ENCODE peak calls at places on chromosomes 12 and 14, in ten cellular contexts. Y is A673, C is pancreas, E is lower lobe of right lung, P is IMR-90, B is fibroblast of lung, N is epithelial cell of prostate, T is neural progenitor cell, V is heart right ventricle, W is lung. L is an unnamed sample.

GRCh38 chr12:123445388-123446344 is 9.2 kb upstream of the RILPL2 start:
- DNase-seq in Y (no peak), T (no peak), E (peak), C (no peak), P (peak), V (peak), N (no peak), B (peak), W (peak), L (no peak)

GRCh38 chr12:27797301-27798025 is 17.4 kb upstream of the MANSC4 start:
- DNase-seq in B (no peak), W (no peak), N (no peak), T (no peak), V (no peak), P (no peak), C (no peak), Y (no peak), E (no peak), L (no peak)

GRCh38 chr14:46580941-46581671 is 70.5 kb downstream of the RPL10L start:
- DNase-seq in Y (peak), T (peak), B (peak), P (no peak), N (no peak), W (no peak), E (no peak), C (no peak), V (no peak), L (no peak)

GRCh38 chr12:40238221-40238902 is 13.6 kb downstream of the LRRK2 start:
- DNase-seq in P (no peak), W (no peak), E (no peak), V (no peak), C (no peak), N (no peak), Y (no peak), T (no peak), B (no peak), L (no peak)

GRCh38 chr12:131824450-131824849 is 3.7 kb upstream of the MMP17 start:
- DNase-seq in Y (no peak), V (no peak), T (no peak), B (no peak), N (no peak), E (no peak), C (no peak), P (no peak), W (no peak), L (no peak)

GRCh38 chr12:8658361-8658760 is 4.3 kb downstream of the MFAP5 start:
- DNase-seq in E (no peak), P (peak), V (no peak), N (no peak), Y (no peak), T (peak), B (peak), C (no peak), W (no peak), L (peak)

GRCh38 chr12:10025236-10025635 is 5.2 kb upstream of the CLEC9A start:
- DNase-seq in N (no peak), C (no peak), E (no peak), P (no peak), Y (no peak), T (no peak), W (no peak), B (no peak), V (no peak), L (no peak)

GRCh38 chr12:34299802-34300193 is 277.5 kb downstream of the ALG10 start:
- DNase-seq in W (no peak), B (no peak), P (no peak), C (no peak), N (no peak), Y (no peak), V (peak), E (peak), T (no peak), L (no peak)

GRCh38 chr12:102116392-102116791 is 3.5 kb downstream of the NUP37 start:
- DNase-seq in B (no peak), P (no peak), T (no peak), V (no peak), E (no peak), N (no peak), Y (no peak), W (no peak), C (no peak), L (no peak)

GRCh38 chr14:98136420-98136819 is 1135.6 kb downstream of the BCL11B start:
- DNase-seq in C (no peak), Y (no peak), W (no peak), B (no peak), V (no peak), E (no peak), N (no peak), T (no peak), P (no peak), L (no peak)

GRCh38 chr14:94936411-94936892 is 166.5 kb upstream of the GSC start:
- DNase-seq in N (no peak), T (peak), C (peak), V (peak), P (no peak), Y (peak), W (peak), B (peak), E (no peak), L (no peak)

GRCh38 chr12:106113446-106114083 is 25.2 kb downstream of the NUAK1 start:
- DNase-seq in T (no peak), E (no peak), N (no peak), P (no peak), W (no peak), C (no peak), V (no peak), Y (no peak), B (no peak), L (peak)

GRCh38 chr12:89756638-89757321 is 48.1 kb upstream of the ATP2B1 start:
- DNase-seq in C (no peak), E (no peak), P (peak), N (peak), V (no peak), T (no peak), B (peak), W (no peak), Y (peak), L (peak)

GRCh38 chr12:83075471-83075870 is 388.8 kb downstream of the TMTC2 start:
- DNase-seq in W (no peak), E (no peak), B (no peak), V (no peak), Y (no peak), P (no peak), C (no peak), N (no peak), T (no peak), L (no peak)

GRCh38 chr12:34287986-34288962 is 266.0 kb downstream of the ALG10 start:
- DNase-seq in E (peak), P (no peak), B (no peak), Y (no peak), T (no peak), W (no peak), C (no peak), N (no peak), V (no peak), L (no peak)

GRCh38 chr12:128792398-128792797 is 31.4 kb downstream of the SLC15A4 start:
- DNase-seq in E (peak), T (no peak), B (no peak), C (no peak), N (no peak), Y (no peak), V (no peak), P (no peak), W (no peak), L (no peak)

GRCh38 chr12:92814584-92814983 is 111.8 kb downstream of the PLEKHG7 start:
- DNase-seq in T (no peak), P (no peak), N (no peak), C (no peak), Y (no peak), W (no peak), E (no peak), B (no peak), V (no peak), L (no peak)

GRCh38 chr14:31320922-31321779 is 99.2 kb downstream of the HEATR5A start:
- DNase-seq in V (no peak), E (no peak), C (no peak), T (no peak), Y (no peak), B (no peak), P (no peak), W (no peak), N (no peak), L (no peak)

GRCh38 chr14:67418368-67419174 is 6.6 kb upstream of the PLEK2 start:
- DNase-seq in B (no peak), V (no peak), E (no peak), P (peak), N (no peak), C (no peak), T (no peak), Y (no peak), W (no peak), L (peak)

GRCh38 chr12:131418884-131419283 is 292.0 kb upstream of the SFSWAP start:
- DNase-seq in N (no peak), E (no peak), B (no peak), T (no peak), C (no peak), W (no peak), V (no peak), P (no peak), Y (no peak), L (no peak)

GRCh38 chr14:21025374-21026151 is 702 bp upstream of the NDRG2 start:
- DNase-seq in V (peak), W (no peak), C (peak), P (no peak), B (no peak), N (no peak), E (peak), Y (peak), T (peak), L (no peak)

GRCh38 chr12:79983492-79983891 is 48.6 kb upstream of the PPP1R12A start:
- DNase-seq in T (no peak), W (no peak), E (no peak), C (no peak), P (peak), N (peak), V (no peak), B (peak), Y (peak), L (peak)

GRCh38 chr12:68538722-68539614 is 71.7 kb upstream of the RAP1B start:
- DNase-seq in V (peak), C (no peak), E (peak), N (no peak), Y (peak), P (peak), W (peak), T (peak), B (peak), L (no peak)

GRCh38 chr12:96809522-96809921 is 97.5 kb upstream of the NEDD1 start:
- DNase-seq in N (no peak), Y (no peak), B (no peak), W (no peak), V (no peak), E (no peak), C (no peak), P (no peak), T (no peak), L (no peak)

GRCh38 chr12:9649532-9649940 is 20.0 kb upstream of the CLEC2D start:
- DNase-seq in E (no peak), N (no peak), Y (no peak), T (peak), C (no peak), P (no peak), W (no peak), V (no peak), B (no peak), L (peak)

GRCh38 chr14:65179918-65180724 is 77.8 kb upstream of the MAX start:
- DNase-seq in P (peak), C (peak), E (no peak), V (no peak), W (no peak), N (peak), B (peak), T (no peak), Y (no peak), L (peak)

GRCh38 chr12:109734219-109735000 is 20.8 kb downstream of the FAM222A start:
- DNase-seq in V (peak), C (peak), B (no peak), Y (peak), T (peak), P (peak), E (peak), W (no peak), N (no peak), L (no peak)

GRCh38 chr14:85439696-85440328 is 90.1 kb upstream of the FLRT2 start:
- DNase-seq in T (no peak), C (no peak), V (no peak), N (no peak), W (no peak), B (no peak), Y (no peak), P (no peak), E (no peak), L (peak)

GRCh38 chr12:40375076-40375475 is 150.3 kb downstream of the LRRK2 start:
- DNase-seq in C (no peak), E (no peak), B (no peak), P (peak), N (no peak), W (no peak), V (no peak), Y (peak), T (no peak), L (no peak)

GRCh38 chr12:106066726-106067325 is 71.9 kb downstream of the NUAK1 start:
- DNase-seq in C (no peak), Y (no peak), W (no peak), B (no peak), N (no peak), T (no peak), E (no peak), V (no peak), P (no peak), L (no peak)

GRCh38 chr14:55704654-55705053 is 124.6 kb downstream of the KTN1 start:
- DNase-seq in C (no peak), W (no peak), E (no peak), N (no peak), V (no peak), B (no peak), T (no peak), Y (no peak), P (no peak), L (no peak)

GRCh38 chr14:87059060-87059827 is 933.7 kb downstream of the GALC start:
- DNase-seq in T (no peak), P (no peak), W (no peak), Y (no peak), V (no peak), C (peak), N (no peak), B (no peak), E (no peak), L (no peak)

GRCh38 chr14:104941508-104942365 is 17.1 kb downstream of the PLD4 start:
- DNase-seq in W (no peak), B (no peak), P (no peak), T (no peak), C (no peak), V (no peak), N (no peak), E (peak), Y (no peak), L (no peak)

GRCh38 chr14:22380511-22381455 is 208.2 kb downstream of the DAD1 start:
- DNase-seq in Y (no peak), T (no peak), B (peak), N (no peak), W (no peak), C (no peak), E (no peak), P (peak), V (no peak), L (peak)

GRCh38 chr14:99659333-99659741 is 14.4 kb downstream of the HHIPL1 start:
- DNase-seq in W (no peak), Y (no peak), B (no peak), T (no peak), E (no peak), P (no peak), N (no peak), V (no peak), C (no peak), L (no peak)

GRCh38 chr12:131785763-131786330 is 42.3 kb upstream of the MMP17 start:
- DNase-seq in T (no peak), V (no peak), Y (peak), N (no peak), W (no peak), B (no peak), E (no peak), P (no peak), C (no peak), L (no peak)

GRCh38 chr14:24362241-24362960 is 5.6 kb upstream of the NFATC4 start:
- DNase-seq in Y (no peak), T (no peak), C (no peak), P (peak), B (no peak), W (no peak), N (no peak), E (no peak), V (no peak), L (no peak)

DNA sequence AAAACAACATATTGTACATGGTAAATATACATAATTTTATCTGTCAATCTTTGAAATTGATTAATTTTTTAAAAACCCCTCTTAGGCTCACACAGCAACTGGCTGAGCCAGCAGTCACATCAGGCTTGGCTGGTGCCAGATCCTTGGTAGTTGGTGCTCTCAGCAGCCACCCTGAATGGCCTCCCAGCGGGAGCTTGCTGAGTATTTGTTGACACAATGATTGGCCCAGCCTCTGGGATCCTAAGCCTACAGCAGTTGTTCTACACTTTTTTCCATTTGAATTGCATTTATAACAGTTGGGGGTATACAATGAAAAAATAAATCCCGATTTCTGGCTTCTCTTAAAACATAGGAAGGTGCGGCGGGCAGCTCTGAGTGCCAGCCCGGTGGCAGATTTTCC is 11.1 kb downstream of the PRKAB1 start:
- DNase-seq in B (no peak), C (no peak), V (no peak), P (no peak), W (no peak), N (no peak), Y (no peak), E (no peak), T (peak), L (no peak)
- H3K27ac ChIP-seq in B (no peak), C (no peak), V (no peak), P (no peak), W (no peak), N (no peak), Y (no peak), E (peak), T (peak), L (no peak)

GRCh38 chr12:95766356-95767019 is 24.1 kb downstream of the NTN4 start:
- DNase-seq in V (no peak), E (no peak), P (peak), T (no peak), C (no peak), B (no peak), Y (no peak), N (no peak), W (no peak), L (no peak)
- H3K27ac ChIP-seq in V (no peak), E (no peak), P (no peak), T (no peak), C (no peak), B (no peak), Y (no peak), N (peak), W (no peak), L (no peak)

GRCh38 chr12:113333877-113334785 is 778 bp downstream of the SLC8B1 start:
- DNase-seq in E (peak), W (peak), Y (no peak), C (peak), P (no peak), V (peak), T (no peak), B (no peak), N (no peak), L (peak)
- H3K27ac ChIP-seq in E (peak), W (peak), Y (no peak), C (peak), P (peak), V (peak), T (no peak), B (peak), N (peak), L (peak)

GRCh38 chr12:6428326-6428725 is 16.4 kb upstream of the CD27 start:
- DNase-seq in W (no peak), Y (no peak), N (no peak), P (no peak), V (no peak), B (no peak), T (no peak), E (no peak), C (no peak), L (no peak)

GRCh38 chr12:6432991-6433390 is 11.8 kb upstream of the CD27 start:
- DNase-seq in P (no peak), V (no peak), N (no peak), C (no peak), Y (no peak), T (no peak), E (no peak), B (no peak), W (no peak), L (no peak)

GRCh38 chr12:6430124-6430989 is 14.4 kb upstream of the CD27 start:
- DNase-seq in V (peak), N (peak), P (peak), C (peak), T (no peak), E (peak), B (peak), W (peak), Y (peak), L (peak)

GRCh38 chr12:6434205-6435180 is 10.3 kb upstream of the CD27 start:
- DNase-seq in N (no peak), V (no peak), T (no peak), W (no peak), C (no peak), E (no peak), Y (no peak), B (peak), P (no peak), L (no peak)

DNA sequence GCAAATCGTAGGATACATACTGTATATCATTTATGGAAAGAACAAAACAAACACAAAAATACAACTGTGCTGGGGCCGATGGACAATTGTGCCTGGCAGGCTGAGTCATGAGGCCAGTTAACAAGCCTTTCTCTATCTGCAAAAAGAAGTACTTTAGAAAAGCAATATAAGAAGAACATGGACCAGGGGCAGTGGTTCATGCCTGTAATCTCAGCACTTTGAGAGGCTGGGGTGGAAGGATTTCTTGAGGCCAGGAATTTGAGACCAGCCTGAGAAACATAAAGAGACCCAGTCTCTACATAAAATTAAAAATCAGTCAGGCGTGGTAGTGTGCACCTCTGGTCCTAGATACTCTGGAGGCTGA is 13.8 kb upstream of the CD27 start:
- DNase-seq in V (no peak), P (peak), C (no peak), T (no peak), W (no peak), Y (no peak), N (no peak), B (no peak), E (no peak), L (no peak)
- H3K27ac ChIP-seq in V (peak), P (peak), C (no peak), T (no peak), W (no peak), Y (peak), N (peak), B (peak), E (peak), L (no peak)

DNA sequence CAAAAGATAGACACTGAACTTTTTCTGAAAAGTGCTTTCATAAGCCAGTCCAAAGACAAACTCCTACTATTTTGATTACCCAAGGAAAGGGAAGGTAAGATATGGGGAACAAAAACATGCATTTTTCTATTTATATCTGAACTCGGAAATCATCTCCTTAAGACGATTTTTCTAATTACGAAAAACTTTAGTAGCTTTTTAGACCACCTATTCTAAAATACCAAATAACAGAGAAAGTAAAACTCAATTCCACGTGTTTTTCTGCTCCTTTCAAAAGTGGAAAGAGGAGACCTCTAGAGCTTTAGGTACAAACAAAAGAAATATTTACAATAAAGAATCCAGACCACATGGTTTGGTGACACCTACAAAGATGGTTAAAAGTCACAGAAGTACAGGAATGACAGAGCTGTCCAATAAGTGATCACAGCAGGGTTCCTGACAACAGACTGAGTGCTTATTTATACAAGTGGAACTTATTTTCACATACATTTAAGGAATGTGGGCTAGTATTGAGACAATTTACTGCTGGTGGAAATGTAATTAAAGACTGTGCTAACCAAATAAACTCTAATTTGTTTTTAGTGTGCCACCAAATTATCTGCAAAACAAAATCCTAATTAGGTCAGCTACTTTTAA is 2.5 kb downstream of the LRIG3 start:
- DNase-seq in B (peak), T (peak), W (no peak), Y (peak), P (no peak), N (no peak), V (no peak), E (no peak), C (no peak), L (no peak)
- H3K27ac ChIP-seq in B (no peak), T (peak), W (no peak), Y (peak), P (peak), N (peak), V (peak), E (peak), C (peak), L (peak)